ENCODE peak calls at places on chromosome 16, in six cellular contexts. One of them, this sample, is unnamed.

GRCh38 chr16:62298567-62298966 is 262.3 kb upstream of the CDH8 start:
- DNase-seq in lower lobe of right lung: no peak
- DNase-seq in endodermal cell: no peak
- DNase-seq in left ventricle myocardium inferior: no peak
- DNase-seq in SK-N-SH: peak
- DNase-seq in ascending aorta: no peak
- DNase-seq in this sample: no peak

GRCh38 chr16:5451641-5452040 is 354.0 kb upstream of the EEF2KMT start:
- DNase-seq in lower lobe of right lung: no peak
- DNase-seq in endodermal cell: peak
- DNase-seq in left ventricle myocardium inferior: no peak
- DNase-seq in SK-N-SH: no peak
- DNase-seq in ascending aorta: no peak
- DNase-seq in this sample: no peak

GRCh38 chr16:90008708-90009145 is 10.5 kb downstream of the DBNDD1 start:
- DNase-seq in lower lobe of right lung: no peak
- DNase-seq in endodermal cell: no peak
- DNase-seq in left ventricle myocardium inferior: no peak
- DNase-seq in SK-N-SH: no peak
- DNase-seq in ascending aorta: no peak
- DNase-seq in this sample: no peak

GRCh38 chr16:19102187-19102872 is 11.4 kb upstream of the ITPRIPL2 start:
- DNase-seq in lower lobe of right lung: no peak
- DNase-seq in endodermal cell: peak
- DNase-seq in left ventricle myocardium inferior: no peak
- DNase-seq in SK-N-SH: no peak
- DNase-seq in ascending aorta: no peak
- DNase-seq in this sample: no peak

GRCh38 chr16:65122974-65123845 is 1.3 kb upstream of the CDH11 start:
- DNase-seq in lower lobe of right lung: peak
- DNase-seq in endodermal cell: peak
- DNase-seq in left ventricle myocardium inferior: peak
- DNase-seq in SK-N-SH: peak
- DNase-seq in ascending aorta: peak
- DNase-seq in this sample: peak

GRCh38 chr16:21159281-21159951 is 942 bp downstream of the LDAF1 start:
- DNase-seq in lower lobe of right lung: peak
- DNase-seq in endodermal cell: peak
- DNase-seq in left ventricle myocardium inferior: peak
- DNase-seq in SK-N-SH: peak
- DNase-seq in ascending aorta: no peak
- DNase-seq in this sample: no peak

GRCh38 chr16:54651851-54652770 is 278.6 kb upstream of the IRX5 start:
- DNase-seq in lower lobe of right lung: peak
- DNase-seq in endodermal cell: no peak
- DNase-seq in left ventricle myocardium inferior: no peak
- DNase-seq in SK-N-SH: no peak
- DNase-seq in ascending aorta: no peak
- DNase-seq in this sample: no peak

GRCh38 chr16:9270424-9270823 is 179.0 kb downstream of the HAPSTR1 start:
- DNase-seq in lower lobe of right lung: no peak
- DNase-seq in endodermal cell: no peak
- DNase-seq in left ventricle myocardium inferior: no peak
- DNase-seq in SK-N-SH: no peak
- DNase-seq in ascending aorta: no peak
- DNase-seq in this sample: no peak

GRCh38 chr16:30893744-30894539 is at the start of gene BCL7C:
- DNase-seq in lower lobe of right lung: peak
- DNase-seq in endodermal cell: peak
- DNase-seq in left ventricle myocardium inferior: peak
- DNase-seq in SK-N-SH: peak
- DNase-seq in ascending aorta: peak
- DNase-seq in this sample: peak

GRCh38 chr16:67199011-67199807 is at the start of gene ELMO3:
- DNase-seq in lower lobe of right lung: peak
- DNase-seq in endodermal cell: peak
- DNase-seq in left ventricle myocardium inferior: no peak
- DNase-seq in SK-N-SH: peak
- DNase-seq in ascending aorta: no peak
- DNase-seq in this sample: no peak

GRCh38 chr16:84673561-84673960 is 25.2 kb downstream of the KLHL36 start:
- DNase-seq in lower lobe of right lung: no peak
- DNase-seq in endodermal cell: no peak
- DNase-seq in left ventricle myocardium inferior: no peak
- DNase-seq in SK-N-SH: no peak
- DNase-seq in ascending aorta: no peak
- DNase-seq in this sample: no peak

GRCh38 chr16:68289621-68290329 is 21.0 kb downstream of the SLC7A6OS start:
- DNase-seq in lower lobe of right lung: no peak
- DNase-seq in endodermal cell: peak
- DNase-seq in left ventricle myocardium inferior: no peak
- DNase-seq in SK-N-SH: no peak
- DNase-seq in ascending aorta: no peak
- DNase-seq in this sample: no peak

GRCh38 chr16:12513057-12513790 is 290.5 kb downstream of the CPPED1 start:
- DNase-seq in lower lobe of right lung: no peak
- DNase-seq in endodermal cell: no peak
- DNase-seq in left ventricle myocardium inferior: no peak
- DNase-seq in SK-N-SH: no peak
- DNase-seq in ascending aorta: no peak
- DNase-seq in this sample: no peak

GRCh38 chr16:23348579-23349469 is 46.7 kb downstream of the SCNN1B start:
- DNase-seq in lower lobe of right lung: no peak
- DNase-seq in endodermal cell: peak
- DNase-seq in left ventricle myocardium inferior: no peak
- DNase-seq in SK-N-SH: no peak
- DNase-seq in ascending aorta: no peak
- DNase-seq in this sample: peak

GRCh38 chr16:13021996-13022395 is 120.6 kb downstream of the SHISA9 start:
- DNase-seq in lower lobe of right lung: no peak
- DNase-seq in endodermal cell: no peak
- DNase-seq in left ventricle myocardium inferior: no peak
- DNase-seq in SK-N-SH: no peak
- DNase-seq in ascending aorta: no peak
- DNase-seq in this sample: no peak

GRCh38 chr16:80720759-80721470 is 83.5 kb downstream of the CDYL2 start:
- DNase-seq in lower lobe of right lung: no peak
- DNase-seq in endodermal cell: no peak
- DNase-seq in left ventricle myocardium inferior: no peak
- DNase-seq in SK-N-SH: no peak
- DNase-seq in ascending aorta: no peak
- DNase-seq in this sample: no peak

GRCh38 chr16:68782198-68783174 is 45.4 kb downstream of the CDH1 start:
- DNase-seq in lower lobe of right lung: no peak
- DNase-seq in endodermal cell: no peak
- DNase-seq in left ventricle myocardium inferior: no peak
- DNase-seq in SK-N-SH: no peak
- DNase-seq in ascending aorta: no peak
- DNase-seq in this sample: no peak

GRCh38 chr16:8931864-8932263 is 31.8 kb downstream of the USP7 start:
- DNase-seq in lower lobe of right lung: no peak
- DNase-seq in endodermal cell: peak
- DNase-seq in left ventricle myocardium inferior: peak
- DNase-seq in SK-N-SH: no peak
- DNase-seq in ascending aorta: no peak
- DNase-seq in this sample: no peak

GRCh38 chr16:82639666-82640336 is 13.0 kb downstream of the CDH13 start:
- DNase-seq in lower lobe of right lung: peak
- DNase-seq in endodermal cell: peak
- DNase-seq in left ventricle myocardium inferior: peak
- DNase-seq in SK-N-SH: peak
- DNase-seq in ascending aorta: no peak
- DNase-seq in this sample: no peak

GRCh38 chr16:14268073-14268472 is 197.0 kb downstream of the MRTFB start:
- DNase-seq in lower lobe of right lung: no peak
- DNase-seq in endodermal cell: no peak
- DNase-seq in left ventricle myocardium inferior: no peak
- DNase-seq in SK-N-SH: no peak
- DNase-seq in ascending aorta: no peak
- DNase-seq in this sample: no peak

GRCh38 chr16:87877942-87878507 is 8.7 kb upstream of the SLC7A5 start:
- DNase-seq in lower lobe of right lung: no peak
- DNase-seq in endodermal cell: peak
- DNase-seq in left ventricle myocardium inferior: no peak
- DNase-seq in SK-N-SH: no peak
- DNase-seq in ascending aorta: no peak
- DNase-seq in this sample: no peak

GRCh38 chr16:78896280-78896679 is 704.3 kb downstream of the MAF start:
- DNase-seq in lower lobe of right lung: no peak
- DNase-seq in endodermal cell: no peak
- DNase-seq in left ventricle myocardium inferior: no peak
- DNase-seq in SK-N-SH: no peak
- DNase-seq in ascending aorta: no peak
- DNase-seq in this sample: no peak

GRCh38 chr16:67396159-67396774 is 3.0 kb upstream of the TPPP3 start:
- DNase-seq in lower lobe of right lung: peak
- DNase-seq in endodermal cell: peak
- DNase-seq in left ventricle myocardium inferior: peak
- DNase-seq in SK-N-SH: peak
- DNase-seq in ascending aorta: peak
- DNase-seq in this sample: no peak

GRCh38 chr16:50697881-50698767 is 4.7 kb downstream of the NOD2 start:
- DNase-seq in lower lobe of right lung: no peak
- DNase-seq in endodermal cell: peak
- DNase-seq in left ventricle myocardium inferior: no peak
- DNase-seq in SK-N-SH: no peak
- DNase-seq in ascending aorta: no peak
- DNase-seq in this sample: no peak

DNA sequence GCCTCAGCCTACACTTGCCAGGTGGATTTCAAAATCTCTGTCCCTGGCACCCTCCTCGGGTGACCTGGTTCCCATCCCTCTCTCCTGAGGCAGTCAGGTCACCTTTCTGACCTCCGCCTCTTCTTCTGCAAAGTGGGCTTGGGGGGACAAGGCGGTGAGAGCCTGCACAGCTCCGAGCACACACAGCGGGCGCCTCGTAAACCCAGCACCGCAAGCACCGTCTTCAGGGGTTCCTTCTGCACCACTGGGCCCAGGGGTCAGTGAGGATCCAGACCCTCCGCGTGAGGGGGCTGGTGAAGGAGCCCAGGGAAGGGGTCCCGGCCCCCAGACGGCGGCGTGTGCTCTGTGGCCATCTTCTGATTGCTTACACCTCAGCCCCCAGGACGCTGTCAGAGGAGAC is 2.9 kb downstream of the CBFA2T3 start:
- DNase-seq in lower lobe of right lung: no peak
- DNase-seq in endodermal cell: no peak
- DNase-seq in left ventricle myocardium inferior: no peak
- DNase-seq in SK-N-SH: no peak
- DNase-seq in ascending aorta: no peak
- DNase-seq in this sample: no peak
- TF ChIP-seq CTCF in lower lobe of right lung: no peak
- TF ChIP-seq CTCF in endodermal cell: no peak
- TF ChIP-seq CTCF in left ventricle myocardium inferior: no peak
- TF ChIP-seq CTCF in SK-N-SH: no peak
- TF ChIP-seq CTCF in ascending aorta: no peak
- TF ChIP-seq CTCF in this sample: no peak

GRCh38 chr16:57276596-57276995 is 7.9 kb downstream of the PLLP start:
- DNase-seq in lower lobe of right lung: no peak
- DNase-seq in endodermal cell: no peak
- DNase-seq in left ventricle myocardium inferior: no peak
- DNase-seq in SK-N-SH: no peak
- DNase-seq in ascending aorta: no peak
- DNase-seq in this sample: no peak
- TF ChIP-seq CTCF in lower lobe of right lung: no peak
- TF ChIP-seq CTCF in endodermal cell: no peak
- TF ChIP-seq CTCF in left ventricle myocardium inferior: no peak
- TF ChIP-seq CTCF in SK-N-SH: no peak
- TF ChIP-seq CTCF in ascending aorta: no peak
- TF ChIP-seq CTCF in this sample: no peak

GRCh38 chr16:1181715-1182671 is 29.1 kb downstream of the CACNA1H start:
- DNase-seq in lower lobe of right lung: peak
- DNase-seq in endodermal cell: no peak
- DNase-seq in left ventricle myocardium inferior: peak
- DNase-seq in SK-N-SH: no peak
- DNase-seq in ascending aorta: peak
- DNase-seq in this sample: no peak
- TF ChIP-seq CTCF in lower lobe of right lung: no peak
- TF ChIP-seq CTCF in endodermal cell: no peak
- TF ChIP-seq CTCF in left ventricle myocardium inferior: no peak
- TF ChIP-seq CTCF in SK-N-SH: no peak
- TF ChIP-seq CTCF in ascending aorta: no peak
- TF ChIP-seq CTCF in this sample: no peak

GRCh38 chr16:11183035-11183812 is 72.8 kb downstream of the SOCS1 start:
- DNase-seq in lower lobe of right lung: no peak
- DNase-seq in endodermal cell: peak
- DNase-seq in left ventricle myocardium inferior: no peak
- DNase-seq in SK-N-SH: no peak
- DNase-seq in ascending aorta: no peak
- DNase-seq in this sample: peak
- TF ChIP-seq CTCF in lower lobe of right lung: no peak
- TF ChIP-seq CTCF in endodermal cell: peak
- TF ChIP-seq CTCF in left ventricle myocardium inferior: no peak
- TF ChIP-seq CTCF in SK-N-SH: no peak
- TF ChIP-seq CTCF in ascending aorta: no peak
- TF ChIP-seq CTCF in this sample: no peak

GRCh38 chr16:17056666-17057065 is 414.1 kb downstream of the XYLT1 start:
- DNase-seq in lower lobe of right lung: no peak
- DNase-seq in endodermal cell: no peak
- DNase-seq in left ventricle myocardium inferior: no peak
- DNase-seq in SK-N-SH: no peak
- DNase-seq in ascending aorta: no peak
- DNase-seq in this sample: no peak

GRCh38 chr16:17050468-17050867 is 420.3 kb downstream of the XYLT1 start:
- DNase-seq in lower lobe of right lung: no peak
- DNase-seq in endodermal cell: no peak
- DNase-seq in left ventricle myocardium inferior: no peak
- DNase-seq in SK-N-SH: no peak
- DNase-seq in ascending aorta: no peak
- DNase-seq in this sample: no peak

GRCh38 chr16:17058471-17058870 is 412.3 kb downstream of the XYLT1 start:
- DNase-seq in lower lobe of right lung: no peak
- DNase-seq in endodermal cell: no peak
- DNase-seq in left ventricle myocardium inferior: no peak
- DNase-seq in SK-N-SH: peak
- DNase-seq in ascending aorta: no peak
- DNase-seq in this sample: no peak

GRCh38 chr16:17053536-17054160 is 417.1 kb downstream of the XYLT1 start:
- DNase-seq in lower lobe of right lung: no peak
- DNase-seq in endodermal cell: no peak
- DNase-seq in left ventricle myocardium inferior: no peak
- DNase-seq in SK-N-SH: no peak
- DNase-seq in ascending aorta: no peak
- DNase-seq in this sample: no peak
- TF ChIP-seq CTCF in lower lobe of right lung: no peak
- TF ChIP-seq CTCF in endodermal cell: peak
- TF ChIP-seq CTCF in left ventricle myocardium inferior: no peak
- TF ChIP-seq CTCF in SK-N-SH: no peak
- TF ChIP-seq CTCF in ascending aorta: no peak
- TF ChIP-seq CTCF in this sample: no peak

This sample was measured in chondrocyte.